ENCODE peak calls at places on chromosome 13, in five cellular contexts. Y is neuronal stem cell, Z is IMR-90, P is mesenchymal stem cell, E is mesendoderm. J is an unnamed sample.

GRCh38 chr13:96671073-96671472 is 323.2 kb downstream of the OXGR1 start:
- DNase-seq in Y (no peak), E (no peak), Z (no peak), P (no peak), J (no peak)

GRCh38 chr13:69580255-69580654 is 527.4 kb upstream of the ATXN8OS start:
- DNase-seq in Y (no peak), P (no peak), E (no peak), Z (no peak), J (no peak)

GRCh38 chr13:110705826-110706569 is at the start of gene CARS2:
- DNase-seq in Z (peak; percentile 91), P (peak; percentile 97), E (peak; percentile 99), Y (peak; percentile 95), J (peak; percentile 99)

GRCh38 chr13:76886292-76887061 is at the start of gene KCTD12:
- DNase-seq in P (peak; percentile 86), Z (peak; percentile 73), E (peak; percentile 84), Y (peak; percentile 80), J (peak; percentile 73)

GRCh38 chr13:49357694-49358093 is 86.2 kb downstream of the CAB39L start:
- DNase-seq in Z (peak; percentile 79), P (peak; percentile 50), Y (no peak), E (no peak), J (no peak)

GRCh38 chr13:109764474-109765292 is 21.7 kb downstream of the IRS2 start:
- DNase-seq in E (peak; percentile 25), Z (peak; percentile 21), Y (no peak), P (peak; percentile 47), J (no peak)

GRCh38 chr13:98909016-98909415 is 68.8 kb downstream of the DOCK9 start:
- DNase-seq in Y (no peak), P (peak; percentile 14), E (no peak), Z (peak; percentile 14), J (no peak)

GRCh38 chr13:104577029-104577820 is 1511.0 kb upstream of the SLC10A2 start:
- DNase-seq in P (peak; percentile 11), E (no peak), Y (no peak), Z (peak; percentile 16), J (no peak)

GRCh38 chr13:100825551-100825950 is 151.0 kb upstream of the TMTC4 start:
- DNase-seq in Y (no peak), P (no peak), E (no peak), Z (peak; percentile 24), J (no peak)

GRCh38 chr13:32745509-32745908 is 159.3 kb downstream of the PDS5B start:
- DNase-seq in P (no peak), Y (no peak), E (peak; percentile 31), Z (no peak), J (no peak)

GRCh38 chr13:32278456-32278855 is 36.7 kb downstream of the ZAR1L start:
- DNase-seq in Y (no peak), P (peak; percentile 52), Z (peak; percentile 91), E (peak; percentile 53), J (no peak)

GRCh38 chr13:38685974-38686571 is 804 bp upstream of the FREM2 start:
- DNase-seq in E (peak; percentile 77), Y (peak; percentile 56), Z (no peak), P (peak; percentile 14), J (peak; percentile 83)

GRCh38 chr13:49679244-49679643 is 12.0 kb downstream of the EBPL start:
- DNase-seq in P (no peak), Y (no peak), Z (peak; percentile 35), E (no peak), J (no peak)

GRCh38 chr13:42046448-42046847 is 2.0 kb upstream of the DGKH start:
- DNase-seq in Z (no peak), P (no peak), Y (no peak), E (no peak), J (no peak)

GRCh38 chr13:44364019-44364418 is 9.6 kb upstream of the SERP2 start:
- DNase-seq in E (no peak), Y (no peak), P (no peak), Z (no peak), J (no peak)

GRCh38 chr13:86000546-86000945 is 201.3 kb upstream of the SLITRK6 start:
- DNase-seq in P (no peak), Z (no peak), E (no peak), Y (no peak), J (no peak)

GRCh38 chr13:73092831-73093230 is 34.0 kb downstream of the KLF5 start:
- DNase-seq in E (no peak), P (peak; percentile 49), Z (no peak), Y (no peak), J (no peak)

GRCh38 chr13:50617134-50617721 is 226.3 kb downstream of the DLEU7 start:
- DNase-seq in P (peak; percentile 29), E (no peak), Z (peak; percentile 41), Y (no peak), J (no peak)

DNA sequence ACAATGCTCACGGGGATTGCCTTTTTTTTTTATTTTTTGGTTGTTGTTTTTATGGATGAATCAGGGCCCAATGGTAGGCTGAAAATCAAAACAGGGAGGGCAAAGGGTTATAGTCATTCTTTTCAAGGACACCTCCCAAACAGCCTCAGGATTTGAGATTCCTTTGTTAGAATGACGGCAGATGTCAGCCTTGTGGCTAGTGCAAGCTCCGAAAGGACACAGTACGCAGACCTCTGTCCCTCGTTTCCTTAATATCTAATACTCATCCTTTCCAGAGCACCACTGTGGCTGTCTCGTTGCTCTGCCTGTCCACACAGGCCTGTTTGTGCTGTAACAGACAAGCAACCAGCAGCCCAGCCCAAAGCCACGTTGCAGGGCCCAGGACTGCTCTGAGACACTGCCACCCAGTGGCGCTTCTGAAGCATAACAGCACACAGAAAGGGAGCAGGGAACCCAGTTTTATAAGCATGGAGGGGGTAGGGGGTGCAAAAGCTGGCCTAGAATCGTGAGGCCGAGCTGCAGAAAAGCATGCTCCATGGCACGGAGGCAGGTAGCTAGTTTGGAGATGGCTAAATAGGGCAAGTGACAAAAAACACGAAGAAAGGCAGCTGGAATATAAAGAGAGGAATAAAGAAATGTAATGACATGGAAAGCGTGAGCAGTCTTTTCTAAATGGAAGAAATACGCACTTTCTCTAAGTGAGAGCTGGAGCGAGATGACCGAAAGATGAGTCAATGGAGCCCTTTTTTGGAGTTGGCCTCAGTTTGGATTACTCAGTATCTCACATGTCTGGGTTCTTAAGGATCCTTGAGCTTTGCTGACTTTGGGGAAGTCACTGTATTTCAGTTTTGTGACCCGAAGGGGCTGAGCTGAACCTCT is 40.7 kb upstream of the MEDAG start:
- DNase-seq in Z (peak; percentile 96), E (peak; percentile 94), P (peak; percentile 97), Y (peak; percentile 75), J (peak; percentile 83)
- H3K79me1 ChIP-seq in Z (no peaks in the 10 kb centered on the region), E (no peaks in the 10 kb centered on the region), P (no peaks in the 10 kb centered on the region), Y (no peaks in the 10 kb centered on the region), J (no peaks in the 10 kb centered on the region)

DNA sequence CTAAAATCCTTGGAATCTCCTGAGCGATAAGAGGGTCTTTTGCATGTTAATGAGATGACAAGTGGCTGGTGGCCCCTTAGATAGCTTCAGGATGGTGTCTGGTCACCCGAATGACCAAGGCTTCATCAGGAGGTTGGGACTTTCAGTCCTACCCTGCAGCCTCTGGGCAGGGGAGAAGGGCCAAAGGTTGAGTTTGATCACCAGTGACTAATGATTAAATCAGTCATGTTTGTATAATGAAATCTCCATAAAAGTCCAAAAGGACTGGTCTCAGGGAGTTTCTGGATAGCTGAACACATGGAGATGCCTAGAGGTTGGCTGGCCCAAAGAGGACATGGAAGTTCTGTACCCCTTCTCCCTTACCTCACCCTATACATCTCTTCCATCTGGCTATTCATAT is 316.2 kb downstream of the MTUS2 start:
- DNase-seq in P (no peak), E (no peak), Y (no peak), Z (no peak), J (no peak)
- H3K79me1 ChIP-seq in P (no peaks in the 10 kb centered on the region), E (no peaks in the 10 kb centered on the region), Y (no peaks in the 10 kb centered on the region), Z (no peaks in the 10 kb centered on the region), J (no peaks in the 10 kb centered on the region)

DNA sequence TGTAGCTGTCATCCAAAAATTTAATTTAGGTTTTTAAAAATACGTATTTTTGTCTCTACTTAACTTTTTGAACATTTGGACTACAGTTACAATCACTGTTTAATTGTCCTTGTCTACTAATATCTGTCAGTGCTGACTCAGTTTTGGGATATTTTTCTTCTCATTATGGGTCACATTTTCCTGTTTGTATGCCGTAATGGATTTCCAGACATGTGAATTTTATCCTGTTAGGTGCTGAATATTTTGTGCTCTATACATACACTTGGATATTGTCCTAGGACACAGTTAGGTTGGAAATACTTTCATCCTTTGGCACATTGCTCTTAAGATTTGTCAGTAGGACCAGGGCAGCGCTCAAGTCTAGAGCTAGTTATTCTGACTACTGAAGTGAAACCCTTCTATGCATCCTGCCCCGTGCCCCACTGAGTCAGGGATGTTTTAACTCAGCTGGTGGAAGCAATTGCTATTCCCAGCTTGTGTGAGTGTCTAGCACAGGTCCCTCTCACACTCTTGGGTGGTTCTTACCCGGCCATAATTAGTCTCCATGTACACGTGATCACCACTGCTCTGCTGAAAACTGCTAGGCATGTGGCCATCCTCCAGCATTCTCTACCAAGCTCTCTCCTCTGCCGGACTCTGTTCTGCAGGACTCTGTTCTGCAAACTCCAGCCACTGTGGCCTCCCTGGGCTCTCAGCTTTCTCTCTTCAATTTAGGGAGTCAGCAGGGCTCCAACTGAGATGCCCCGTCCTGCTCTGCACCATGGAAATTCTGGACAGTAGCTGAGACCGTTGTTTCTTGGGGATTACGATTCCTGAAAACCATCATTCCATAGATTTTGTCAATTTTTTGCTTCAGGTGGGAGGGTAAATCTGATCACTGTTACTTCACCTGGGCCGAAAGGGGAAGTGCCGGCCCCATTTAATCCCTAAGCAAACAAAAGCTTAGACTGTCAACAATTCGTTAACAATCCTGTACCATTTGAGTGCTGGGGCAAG is 11.1 kb downstream of the PROZ start:
- DNase-seq in E (peak; percentile 46), Y (no peak), P (no peak), Z (no peak), J (no peak)
- H3K79me1 ChIP-seq in E (no peaks in the 10 kb centered on the region), Y (no peaks in the 10 kb centered on the region), P (peaks cover 4% of the 10 kb centered on the region), Z (no peaks in the 10 kb centered on the region), J (no peaks in the 10 kb centered on the region)

GRCh38 chr13:30138511-30138910 is 168.8 kb downstream of the KATNAL1 start:
- DNase-seq in E (peak; percentile 87), Y (no peak), P (peak; percentile 20), Z (no peak), J (no peak)
- H3K79me1 ChIP-seq in E (no peaks in the 10 kb centered on the region), Y (no peaks in the 10 kb centered on the region), P (no peaks in the 10 kb centered on the region), Z (no peaks in the 10 kb centered on the region), J (no peaks in the 10 kb centered on the region)

J was measured in H9.